ENCODE peak calls at places on chromosomes 12 and 14, in four cellular contexts. N is transverse colon, M is esophagus muscularis mucosa, O is GM12892. E is an unnamed sample.
A peak's percentile ranks its signal among the peaks of the same experiment; 100 is the strongest.

GRCh38 chr12:4809449-4810218 is 89.4 kb downstream of the GALNT8 start:
- DNase-seq in N (no peak), M (no peak), O (peak; percentile 21), E (peak; percentile 20)

GRCh38 chr14:102239231-102239630 is 65.7 kb downstream of the MOK start:
- DNase-seq in N (no peak), M (no peak), O (no peak), E (no peak)

GRCh38 chr14:75960219-75960618 is 21.6 kb downstream of the TGFB3 start:
- DNase-seq in N (no peak), M (no peak), O (no peak), E (no peak)

GRCh38 chr14:73463411-73463810 is 5.1 kb upstream of the NUMB start:
- DNase-seq in N (peak; percentile 26), M (no peak), O (no peak), E (no peak)

GRCh38 chr14:53993920-53994607 is 37.4 kb upstream of the BMP4 start:
- DNase-seq in N (no peak), M (no peak), O (no peak), E (no peak)

GRCh38 chr12:31517994-31518393 is 72.9 kb downstream of the DENND5B start:
- DNase-seq in N (no peak), M (no peak), O (no peak), E (no peak)

GRCh38 chr14:65959563-65960024 is 526.6 kb upstream of the CCDC196 start:
- DNase-seq in N (no peak), M (no peak), O (no peak), E (no peak)

GRCh38 chr14:74510955-74511354 is 17.4 kb downstream of the ISCA2 start:
- DNase-seq in N (no peak), M (no peak), O (no peak), E (no peak)

GRCh38 chr12:105365231-105365630 is 34.7 kb downstream of the C12orf75 start:
- DNase-seq in N (no peak), M (no peak), O (no peak), E (no peak)

GRCh38 chr12:67925551-67925950 is 63.7 kb upstream of the IFNG-AS1 start:
- DNase-seq in N (no peak), M (no peak), O (no peak), E (no peak)

DNA sequence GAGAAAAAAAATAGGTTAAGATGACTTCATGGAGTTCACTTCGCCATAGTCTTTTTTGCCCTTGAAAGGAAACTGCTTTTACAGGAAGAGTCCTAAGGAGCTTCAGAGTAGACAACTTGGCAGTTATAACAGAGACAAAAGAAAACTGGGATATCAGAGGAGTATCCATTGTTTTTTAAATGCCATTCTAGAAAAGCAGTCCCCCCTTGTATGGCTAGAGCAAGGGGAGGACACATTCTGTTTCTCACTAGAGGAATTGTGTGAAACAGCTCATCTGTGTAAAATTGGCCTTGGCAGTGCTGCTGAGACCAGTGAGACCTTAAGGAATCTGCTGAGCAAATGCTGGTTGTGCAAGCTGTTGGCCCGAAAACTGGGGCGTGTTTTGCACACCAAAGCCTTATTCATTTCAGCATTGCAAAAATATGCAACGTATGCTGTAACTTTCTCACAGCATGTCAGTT is 128.0 kb downstream of the GPR135 start:
- DNase-seq in N (peak; percentile 48), M (peak; percentile 94), O (no peak), E (no peak)
- TF ChIP-seq POLR2AphosphoS5 in N (peak; percentile 39), M (peak; percentile 74), O (no peak), E (no peak)

DNA sequence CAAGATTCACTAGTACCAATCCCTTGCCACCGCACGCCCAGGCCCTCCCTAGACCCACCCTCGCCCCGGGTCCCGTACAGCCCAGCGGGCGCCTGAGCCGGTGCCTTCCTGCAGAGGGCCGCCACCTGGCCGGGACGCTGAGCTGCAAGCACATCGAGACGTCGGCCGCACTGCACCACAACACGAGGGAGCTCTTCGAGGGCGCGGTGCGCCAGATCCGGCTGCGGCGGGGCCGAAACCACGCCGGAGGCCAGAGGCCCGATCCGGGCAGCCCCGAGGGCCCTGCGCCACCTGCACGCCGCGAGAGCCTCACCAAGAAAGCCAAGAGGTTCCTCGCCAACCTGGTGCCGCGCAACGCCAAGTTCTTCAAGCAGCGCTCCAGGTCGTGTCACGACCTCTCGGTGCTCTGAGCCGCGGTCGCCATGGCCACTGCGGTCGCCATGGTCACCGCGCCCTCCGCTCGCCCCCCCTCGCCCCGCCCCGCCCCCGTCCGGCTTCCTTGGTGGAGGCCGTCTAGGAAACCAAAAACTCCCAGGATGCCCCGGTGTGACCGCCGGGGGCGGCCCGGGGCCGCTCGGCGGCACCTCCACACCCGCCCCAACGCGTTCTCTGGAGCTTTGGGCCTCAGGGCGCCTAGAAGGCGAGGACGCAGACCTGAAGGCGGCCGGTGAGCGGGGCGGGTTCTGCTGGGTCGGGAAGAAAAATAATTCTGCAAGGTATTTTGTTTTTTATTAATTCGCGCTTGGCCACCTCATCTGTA is 3.7 kb downstream of the REM2 start:
- DNase-seq in N (peak; percentile 87), M (no peak), O (peak; percentile 78), E (peak; percentile 74)
- TF ChIP-seq POLR2A in N (peak; percentile 60), M (no peak), O (peak; percentile 79), E (no peak)

DNA sequence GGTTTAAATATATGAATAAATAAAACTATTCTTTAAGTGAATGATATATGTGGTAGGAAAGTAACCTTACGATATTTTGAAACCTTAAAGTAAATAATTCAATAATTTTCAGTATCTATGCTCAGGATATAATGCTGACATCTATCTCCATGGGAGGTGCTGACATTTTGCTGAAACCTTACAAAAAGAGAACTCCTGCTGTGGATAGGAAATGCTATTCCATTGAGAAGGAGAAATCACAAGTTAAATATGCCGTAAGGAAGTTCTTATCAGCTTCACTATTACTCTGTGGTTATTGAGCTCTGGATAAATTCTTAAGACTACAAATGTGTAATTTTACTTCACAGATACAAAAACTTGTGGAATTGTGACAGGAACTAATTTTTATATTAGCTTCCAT is 722.1 kb downstream of the TMTC2 start:
- DNase-seq in N (no peak), M (no peak), O (no peak), E (no peak)
- TF ChIP-seq POLR2AphosphoS5 in N (no peak), M (no peak), O (no peak), E (no peak)

GRCh38 chr14:22982477-22983245 is at the start of gene AJUBA:
- DNase-seq in N (peak; percentile 86), M (peak; percentile 95), O (peak; percentile 84), E (peak; percentile 84)
- TF ChIP-seq POLR2A in N (peak; percentile 26), M (no peak), O (no peak), E (no peak)

GRCh38 chr12:76860301-76860700 is 18.5 kb downstream of the CSRP2 start:
- DNase-seq in N (no peak), M (no peak), O (no peak), E (no peak)

GRCh38 chr12:76859621-76860020 is 19.2 kb downstream of the CSRP2 start:
- DNase-seq in N (no peak), M (no peak), O (no peak), E (no peak)

GRCh38 chr12:76856018-76856644 is 22.7 kb downstream of the CSRP2 start:
- DNase-seq in N (no peak), M (no peak), O (no peak), E (no peak)

GRCh38 chr12:76855266-76855665 is 23.6 kb downstream of the CSRP2 start:
- DNase-seq in N (no peak), M (no peak), O (no peak), E (no peak)
- TF ChIP-seq POLR2AphosphoS5 in N (no peak), M (no peak), O (no peak), E (no peak)

GRCh38 chr12:69258655-69259054 is 19.3 kb downstream of the CPSF6 start:
- DNase-seq in N (no peak), M (no peak), O (no peak), E (no peak)

GRCh38 chr12:69254857-69255256 is 15.5 kb downstream of the CPSF6 start:
- DNase-seq in N (no peak), M (no peak), O (no peak), E (no peak)

GRCh38 chr12:69252033-69252432 is 12.7 kb downstream of the CPSF6 start:
- DNase-seq in N (no peak), M (no peak), O (no peak), E (no peak)

GRCh38 chr12:69254046-69254445 is 14.7 kb downstream of the CPSF6 start:
- DNase-seq in N (no peak), M (no peak), O (no peak), E (no peak)
- TF ChIP-seq POLR2A in N (no peak), M (no peak), O (no peak), E (no peak)

GRCh38 chr14:68790656-68791077 is 2.2 kb downstream of the ZFP36L1 start:
- DNase-seq in N (no peak), M (peak; percentile 91), O (no peak), E (no peak)
- TF ChIP-seq POLR2AphosphoS5 in N (no peak), M (no peak), O (peak; percentile 65), E (no peak)

DNA sequence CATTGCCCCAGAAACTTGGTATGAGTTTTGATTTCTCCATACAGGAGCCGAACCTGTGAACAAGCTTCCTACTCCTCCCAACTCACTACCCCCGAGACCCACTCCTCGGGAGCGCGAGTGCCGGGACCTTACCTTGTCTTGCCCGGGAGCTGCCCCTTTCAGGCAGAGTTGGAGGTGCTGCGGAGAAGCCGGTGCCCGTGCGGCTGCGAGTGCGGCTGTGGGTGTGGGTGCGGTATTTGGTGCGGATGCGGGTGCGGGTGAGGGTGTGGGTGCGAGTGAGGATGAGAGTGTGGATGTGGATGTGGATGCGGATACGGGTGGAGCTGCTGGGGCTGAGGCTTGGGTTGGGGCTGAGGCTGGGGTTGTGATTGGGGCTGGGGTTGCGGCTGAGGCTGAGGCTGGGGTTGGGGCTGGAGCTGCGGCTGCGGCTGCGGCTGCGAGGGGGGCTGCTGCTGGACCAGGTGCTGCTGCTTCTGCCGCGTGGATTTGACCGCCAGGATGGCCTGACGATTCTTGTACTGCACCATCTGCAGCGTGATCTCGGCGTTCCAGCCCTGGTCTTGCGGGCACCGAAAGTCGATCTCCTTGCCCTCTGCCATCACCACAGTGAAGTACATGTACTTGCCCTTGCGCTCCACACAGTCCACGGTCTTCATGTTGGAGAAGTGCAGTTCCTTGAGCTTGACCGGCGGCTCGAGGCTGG is 1.0 kb downstream of the PHLDA1 start:
- DNase-seq in N (peak; percentile 24), M (peak; percentile 93), O (peak; percentile 29), E (peak; percentile 19)
- TF ChIP-seq POLR2A in N (no peak), M (no peak), O (no peak), E (no peak)

GRCh38 chr14:94935901-94936300 is 166.0 kb upstream of the GSC start:
- DNase-seq in N (no peak), M (no peak), O (no peak), E (no peak)

GRCh38 chr14:94929354-94929753 is 159.4 kb upstream of the GSC start:
- DNase-seq in N (no peak), M (no peak), O (no peak), E (no peak)

GRCh38 chr14:94933411-94933964 is 163.6 kb upstream of the GSC start:
- DNase-seq in N (no peak), M (no peak), O (no peak), E (no peak)

GRCh38 chr14:94930690-94931089 is 160.8 kb upstream of the GSC start:
- DNase-seq in N (no peak), M (no peak), O (no peak), E (no peak)

GRCh38 chr14:94932589-94932988 is 162.7 kb upstream of the GSC start:
- DNase-seq in N (no peak), M (no peak), O (no peak), E (no peak)
- TF ChIP-seq POLR2AphosphoS5 in N (no peak), M (no peak), O (no peak), E (no peak)

E was measured in GM12891.